ENCODE peak calls at places on chromosome 15, in nine cellular contexts. R is neural progenitor cell, O is MM.1S, H is hepatocyte, B is GM23248, G is OCI-LY7, D is HCT116, T is PC-3, Z is SK-N-SH. W is an unnamed sample. For H3K79me2, the result is how much of the 10 kb centered on the place peaks cover.

GRCh38 chr15:98754283-98755022 is 106.1 kb downstream of the IGF1R start:
- DNase-seq in R (peak), O (no peak), H (no peak), B (peak), G (no peak), D (no peak), T (no peak), Z (no peak), W (peak)

GRCh38 chr15:100696452-100696851 is 94.1 kb downstream of the ASB7 start:
- DNase-seq in R (no peak), O (no peak), H (no peak), B (no peak), G (no peak), D (no peak), T (no peak), Z (no peak), W (no peak)

GRCh38 chr15:73305331-73306211 is 63.2 kb downstream of the HCN4 start:
- DNase-seq in R (peak), O (no peak), H (peak), B (peak), G (peak), D (peak), T (peak), Z (peak), W (peak)

GRCh38 chr15:99749386-99749785 is 16.1 kb upstream of the LYSMD4 start:
- DNase-seq in R (no peak), O (no peak), H (no peak), B (peak), G (no peak), D (no peak), T (peak), Z (no peak), W (no peak)

GRCh38 chr15:100048736-100049135 is 293.0 kb downstream of the ADAMTS17 start:
- DNase-seq in R (no peak), O (no peak), H (no peak), B (no peak), G (no peak), D (no peak), T (no peak), Z (no peak), W (no peak)

GRCh38 chr15:40289140-40289775 is 6.4 kb upstream of the ANKRD63 start:
- DNase-seq in R (no peak), O (no peak), H (no peak), B (no peak), G (no peak), D (no peak), T (peak), Z (no peak), W (no peak)

GRCh38 chr15:75025548-75026260 is 2.3 kb downstream of the PPCDC start:
- DNase-seq in R (no peak), O (no peak), H (no peak), B (no peak), G (no peak), D (no peak), T (peak), Z (no peak), W (no peak)

GRCh38 chr15:100521907-100522306 is 6.8 kb downstream of the CERS3 start:
- DNase-seq in R (no peak), O (no peak), H (no peak), B (no peak), G (no peak), D (no peak), T (no peak), Z (no peak), W (no peak)

GRCh38 chr15:51310064-51310463 is 28.3 kb downstream of the CYP19A1 start:
- DNase-seq in R (no peak), O (no peak), H (no peak), B (peak), G (no peak), D (no peak), T (no peak), Z (no peak), W (no peak)

GRCh38 chr15:62067448-62068044 is 769 bp downstream of the C2CD4A start:
- DNase-seq in R (peak), O (no peak), H (peak), B (peak), G (no peak), D (no peak), T (peak), Z (peak), W (peak)

GRCh38 chr15:97961067-97961954 is 808 bp downstream of the ARRDC4 start:
- DNase-seq in R (peak), O (peak), H (peak), B (peak), G (no peak), D (peak), T (peak), Z (peak), W (peak)

GRCh38 chr15:72375501-72375845 is 341 bp downstream of the HEXA start:
- DNase-seq in R (no peak), O (no peak), H (no peak), B (no peak), G (no peak), D (no peak), T (no peak), Z (no peak), W (peak)

GRCh38 chr15:41919954-41920538 is 26.2 kb upstream of the SPTBN5 start:
- DNase-seq in R (no peak), O (no peak), H (no peak), B (no peak), G (no peak), D (no peak), T (no peak), Z (no peak), W (no peak)

GRCh38 chr15:32688151-32688639 is 29.6 kb upstream of the GREM1 start:
- DNase-seq in R (no peak), O (no peak), H (peak), B (peak), G (no peak), D (no peak), T (peak), Z (no peak), W (no peak)

GRCh38 chr15:101162701-101163483 is 89.0 kb downstream of the CHSY1 start:
- DNase-seq in R (no peak), O (no peak), H (peak), B (no peak), G (no peak), D (no peak), T (no peak), Z (no peak), W (no peak)

GRCh38 chr15:49225572-49226281 is 55.7 kb downstream of the GALK2 start:
- DNase-seq in R (peak), O (no peak), H (peak), B (peak), G (no peak), D (peak), T (peak), Z (peak), W (peak)

GRCh38 chr15:58701376-58701775 is 48.1 kb downstream of the ADAM10 start:
- DNase-seq in R (no peak), O (no peak), H (no peak), B (no peak), G (no peak), D (no peak), T (no peak), Z (no peak), W (no peak)

GRCh38 chr15:90829942-90830440 is 38.4 kb upstream of the FURIN start:
- DNase-seq in R (no peak), O (no peak), H (no peak), B (no peak), G (peak), D (no peak), T (no peak), Z (no peak), W (no peak)

GRCh38 chr15:47726399-47726823 is 9.1 kb downstream of the SEMA6D start:
- DNase-seq in R (no peak), O (no peak), H (no peak), B (no peak), G (no peak), D (no peak), T (no peak), Z (no peak), W (no peak)

GRCh38 chr15:32730677-32731654 is 13.2 kb downstream of the GREM1 start:
- DNase-seq in R (peak), O (no peak), H (peak), B (peak), G (no peak), D (peak), T (peak), Z (no peak), W (peak)

GRCh38 chr15:23532019-23532418 is 33.5 kb upstream of the MKRN3 start:
- DNase-seq in R (no peak), O (no peak), H (peak), B (peak), G (no peak), D (no peak), T (peak), Z (no peak), W (no peak)

GRCh38 chr15:27486036-27486435 is 515.1 kb downstream of the GABRG3 start:
- DNase-seq in R (no peak), O (no peak), H (no peak), B (no peak), G (no peak), D (no peak), T (no peak), Z (no peak), W (no peak)

GRCh38 chr15:48451736-48452135 is 120.5 kb downstream of the DUT start:
- DNase-seq in R (no peak), O (no peak), H (no peak), B (no peak), G (no peak), D (no peak), T (no peak), Z (no peak), W (no peak)

GRCh38 chr15:40844543-40844981 is 714 bp downstream of the SPINT1 start:
- DNase-seq in R (peak), O (peak), H (peak), B (peak), G (no peak), D (no peak), T (peak), Z (peak), W (peak)

GRCh38 chr15:95994418-95994817 is 336.1 kb upstream of the NR2F2 start:
- DNase-seq in R (no peak), O (no peak), H (no peak), B (peak), G (no peak), D (no peak), T (no peak), Z (no peak), W (no peak)

GRCh38 chr15:23912191-23912590 is 225.1 kb upstream of the NDN start:
- DNase-seq in R (peak), O (no peak), H (peak), B (no peak), G (no peak), D (no peak), T (no peak), Z (peak), W (peak)

GRCh38 chr15:53122818-53123217 is 332.7 kb upstream of the ONECUT1 start:
- DNase-seq in R (no peak), O (no peak), H (no peak), B (no peak), G (no peak), D (no peak), T (no peak), Z (no peak), W (no peak)

GRCh38 chr15:91129436-91129835 is 29.4 kb downstream of the SV2B start:
- DNase-seq in R (no peak), O (no peak), H (no peak), B (no peak), G (no peak), D (no peak), T (no peak), Z (no peak), W (no peak)

GRCh38 chr15:75573001-75573400 is 6.1 kb downstream of the PTPN9 start:
- DNase-seq in R (no peak), O (no peak), H (peak), B (peak), G (no peak), D (no peak), T (peak), Z (no peak), W (no peak)

GRCh38 chr15:68218331-68218730 is 11.2 kb downstream of the CLN6 start:
- DNase-seq in R (no peak), O (no peak), H (no peak), B (no peak), G (no peak), D (no peak), T (no peak), Z (no peak), W (no peak)

GRCh38 chr15:68223171-68223570 is 6.4 kb downstream of the CLN6 start:
- DNase-seq in R (no peak), O (no peak), H (no peak), B (no peak), G (no peak), D (no peak), T (no peak), Z (no peak), W (no peak)

GRCh38 chr15:68220967-68221366 is 8.6 kb downstream of the CLN6 start:
- DNase-seq in R (no peak), O (no peak), H (no peak), B (no peak), G (no peak), D (no peak), T (no peak), Z (peak), W (no peak)

GRCh38 chr15:68218847-68219798 is 10.4 kb downstream of the CLN6 start:
- DNase-seq in R (no peak), O (no peak), H (no peak), B (no peak), G (no peak), D (no peak), T (no peak), Z (peak), W (no peak)

DNA sequence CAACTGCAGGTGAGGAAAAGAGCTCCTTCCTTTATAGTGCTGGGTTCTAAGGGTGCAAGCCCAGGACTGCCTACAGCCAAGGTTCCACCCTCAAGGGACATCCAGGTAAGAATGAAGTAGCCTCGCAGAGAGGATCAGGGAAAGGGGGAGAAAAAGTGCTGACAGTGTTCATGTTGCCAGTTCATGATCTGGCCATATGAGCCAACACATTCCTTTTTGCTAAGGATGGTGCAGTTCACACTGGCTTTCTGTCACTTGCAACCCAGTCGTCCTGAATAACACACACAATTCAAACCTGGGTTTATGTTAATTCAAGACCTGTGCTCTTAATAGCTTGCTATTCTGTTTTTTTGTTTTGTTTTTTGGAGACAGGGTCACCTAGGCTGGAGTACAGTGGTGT is 9.0 kb downstream of the CLN6 start:
- DNase-seq in R (no peak), O (no peak), H (no peak), B (no peak), G (no peak), D (no peak), T (no peak), Z (no peak), W (no peak)
- H3K79me2 ChIP-seq in R (half or more), O (half or more), H (half or more), B (under half), G (half or more), D (half or more), T (half or more), Z (half or more), W (half or more)

GRCh38 chr15:25733036-25733855 is 129.9 kb downstream of the ATP10A start:
- DNase-seq in R (no peak), O (no peak), H (no peak), B (no peak), G (no peak), D (no peak), T (no peak), Z (no peak), W (no peak)

GRCh38 chr15:25733856-25734679 is 129.1 kb downstream of the ATP10A start:
- DNase-seq in R (no peak), O (no peak), H (no peak), B (no peak), G (no peak), D (no peak), T (no peak), Z (no peak), W (no peak)

GRCh38 chr15:25735550-25736384 is 127.4 kb downstream of the ATP10A start:
- DNase-seq in R (no peak), O (no peak), H (no peak), B (no peak), G (no peak), D (no peak), T (no peak), Z (no peak), W (no peak)

GRCh38 chr15:25736451-25736850 is 126.7 kb downstream of the ATP10A start:
- DNase-seq in R (no peak), O (no peak), H (no peak), B (peak), G (no peak), D (no peak), T (no peak), Z (no peak), W (no peak)

GRCh38 chr15:25734680-25735355 is 128.3 kb downstream of the ATP10A start:
- DNase-seq in R (no peak), O (no peak), H (no peak), B (no peak), G (no peak), D (no peak), T (no peak), Z (peak), W (no peak)
- TF ChIP-seq EZH2phosphoT487 in R (no peak), O (no peak), H (no peak), B (no peak), G (no peak), D (no peak), T (no peak), Z (no peak), W (no peak)

DNA sequence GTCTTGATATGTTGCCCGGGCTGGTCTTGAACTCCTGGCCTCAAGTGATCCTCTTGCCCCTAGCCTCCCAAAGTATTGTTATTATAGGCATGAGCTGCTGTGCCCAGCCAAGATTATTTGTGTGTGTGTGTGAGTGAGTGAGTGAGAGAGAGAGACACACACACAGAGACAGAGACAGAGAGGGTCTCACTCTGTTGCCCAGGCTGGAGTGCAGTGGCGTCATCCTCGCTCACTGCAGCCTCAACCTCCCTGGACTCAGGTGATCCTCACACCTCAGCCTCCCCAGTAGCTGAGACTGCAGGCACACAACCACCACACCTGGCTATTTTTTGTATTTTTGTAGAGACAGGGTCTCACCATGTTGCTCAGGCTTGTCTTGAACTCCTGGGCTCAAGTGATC is 5.8 kb downstream of the ICE2 start:
- DNase-seq in R (no peak), O (no peak), H (no peak), B (no peak), G (no peak), D (no peak), T (no peak), Z (no peak), W (no peak)
- H3K79me2 ChIP-seq in R (half or more), O (half or more), H (under half), B (half or more), G (half or more), D (half or more), T (under half), Z (half or more), W (under half)

GRCh38 chr15:78672285-78673003 is 31.4 kb upstream of the CHRNB4 start:
- DNase-seq in R (no peak), O (no peak), H (no peak), B (no peak), G (no peak), D (no peak), T (no peak), Z (no peak), W (no peak)
- TF ChIP-seq EZH2phosphoT487 in R (no peak), O (no peak), H (no peak), B (no peak), G (no peak), D (no peak), T (no peak), Z (no peak), W (no peak)

GRCh38 chr15:67144609-67145306 is 79.4 kb downstream of the SMAD3 start:
- DNase-seq in R (no peak), O (no peak), H (peak), B (peak), G (no peak), D (no peak), T (no peak), Z (no peak), W (peak)
- H3K79me2 ChIP-seq in R (half or more), O (under half), H (half or more), B (half or more), G (half or more), D (half or more), T (half or more), Z (half or more), W (under half)

DNA sequence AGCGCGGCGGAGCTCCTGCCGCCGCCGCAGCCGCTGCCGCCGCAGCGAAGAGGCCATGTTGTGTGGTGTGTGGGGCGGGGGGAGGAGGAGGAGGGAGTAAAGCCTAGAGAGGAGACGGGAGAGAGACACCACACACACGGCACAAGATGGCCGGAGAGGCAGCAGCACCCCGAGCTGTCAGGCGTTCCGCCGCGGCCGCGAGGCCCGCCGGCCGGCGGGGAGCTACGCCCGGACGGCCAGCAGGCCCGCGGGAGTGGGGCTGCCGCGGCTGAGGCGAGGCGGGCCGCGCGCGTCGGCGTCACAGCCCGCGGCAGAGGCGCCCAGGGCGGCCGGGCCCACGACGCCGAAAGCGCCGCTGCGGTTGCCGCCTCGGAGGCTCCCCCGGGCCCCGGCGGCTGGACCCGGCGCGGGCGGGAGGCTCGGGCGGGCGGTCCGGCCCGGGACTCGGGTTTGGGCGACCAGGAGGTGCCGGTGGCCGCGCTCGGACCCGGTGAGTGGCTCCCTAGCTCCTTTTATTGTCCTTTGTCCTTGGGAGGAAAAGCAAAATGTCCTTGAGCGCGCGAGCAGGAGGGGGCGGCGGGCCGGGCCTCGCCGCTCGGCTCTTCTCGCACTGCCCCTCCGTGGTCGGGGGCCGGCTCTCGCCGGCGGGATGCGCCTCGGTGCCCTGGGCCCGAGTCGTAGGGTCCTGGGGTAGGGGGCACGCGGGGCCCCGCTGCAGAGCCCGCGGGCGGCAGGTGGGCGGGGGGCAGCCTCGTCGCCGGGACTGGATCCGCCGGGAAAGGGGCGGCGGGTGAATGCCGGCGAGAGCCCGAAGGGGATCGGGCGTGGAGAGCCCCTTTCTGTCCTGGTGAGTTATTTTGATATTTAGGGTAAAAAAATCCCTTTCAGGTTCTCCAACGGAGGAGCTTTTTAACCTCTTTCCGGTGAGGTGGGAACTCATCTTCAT is 17.2 kb upstream of the CHD2 start:
- DNase-seq in R (peak), O (peak), H (peak), B (peak), G (peak), D (no peak), T (no peak), Z (peak), W (no peak)
- TF ChIP-seq EZH2phosphoT487 in R (no peak), O (no peak), H (no peak), B (no peak), G (no peak), D (no peak), T (no peak), Z (no peak), W (no peak)

GRCh38 chr15:24962880-24963279 is 8.1 kb downstream of the SNRPN start:
- DNase-seq in R (no peak), O (no peak), H (no peak), B (no peak), G (no peak), D (no peak), T (no peak), Z (no peak), W (no peak)
- H3K79me2 ChIP-seq in R (half or more), O (under half), H (half or more), B (under half), G (under half), D (under half), T (under half), Z (half or more), W (half or more)

GRCh38 chr15:69885182-69886041 is 212.3 kb downstream of the TLE3 start:
- DNase-seq in R (peak), O (no peak), H (no peak), B (no peak), G (no peak), D (no peak), T (no peak), Z (no peak), W (no peak)
- TF ChIP-seq EZH2phosphoT487 in R (no peak), O (no peak), H (no peak), B (no peak), G (no peak), D (no peak), T (no peak), Z (no peak), W (no peak)